ENCODE peak calls at places on chromosomes 1 and 21, in nine cellular contexts. One of them, this sample, is unnamed.

GRCh38 chr1:237867380-237867888 is 23.3 kb downstream of the ZP4 start:
- DNase-seq in T-cell: no peak
- DNase-seq in AG08396: no peak
- DNase-seq in NCI-H1105 treated with DMSO at 0.1 percent for 48 hours: no peak
- DNase-seq in central memory CD4-positive, alpha-beta T cell: no peak
- DNase-seq in CD4-positive, alpha-beta T cell: no peak
- DNase-seq in AG09319: no peak
- DNase-seq in cardiac fibroblast: no peak
- DNase-seq in stimulated activated CD8-positive, alpha-beta memory T cell treated with anti-CD3 and anti-CD28 coated beads, Interleukin-7, amount 100 ng/mL, for 1 hour: no peak
- DNase-seq in this sample: no peak

GRCh38 chr1:28516518-28516956 is 10.7 kb downstream of the RCC1 start:
- DNase-seq in T-cell: no peak
- DNase-seq in AG08396: no peak
- DNase-seq in NCI-H1105 treated with DMSO at 0.1 percent for 48 hours: no peak
- DNase-seq in central memory CD4-positive, alpha-beta T cell: no peak
- DNase-seq in CD4-positive, alpha-beta T cell: no peak
- DNase-seq in AG09319: no peak
- DNase-seq in cardiac fibroblast: peak; percentile 36
- DNase-seq in stimulated activated CD8-positive, alpha-beta memory T cell treated with anti-CD3 and anti-CD28 coated beads, Interleukin-7, amount 100 ng/mL, for 1 hour: no peak
- DNase-seq in this sample: no peak

GRCh38 chr1:23168079-23168461 is 586 bp downstream of the LUZP1 start:
- DNase-seq in T-cell: peak; percentile 25
- DNase-seq in AG08396: no peak
- DNase-seq in NCI-H1105 treated with DMSO at 0.1 percent for 48 hours: no peak
- DNase-seq in central memory CD4-positive, alpha-beta T cell: peak; percentile 22
- DNase-seq in CD4-positive, alpha-beta T cell: no peak
- DNase-seq in AG09319: no peak
- DNase-seq in cardiac fibroblast: peak; percentile 13
- DNase-seq in stimulated activated CD8-positive, alpha-beta memory T cell treated with anti-CD3 and anti-CD28 coated beads, Interleukin-7, amount 100 ng/mL, for 1 hour: no peak
- DNase-seq in this sample: no peak

GRCh38 chr1:204842892-204843291 is 27.8 kb upstream of the NFASC start:
- DNase-seq in T-cell: no peak
- DNase-seq in AG08396: no peak
- DNase-seq in NCI-H1105 treated with DMSO at 0.1 percent for 48 hours: no peak
- DNase-seq in central memory CD4-positive, alpha-beta T cell: no peak
- DNase-seq in CD4-positive, alpha-beta T cell: no peak
- DNase-seq in AG09319: no peak
- DNase-seq in cardiac fibroblast: no peak
- DNase-seq in stimulated activated CD8-positive, alpha-beta memory T cell treated with anti-CD3 and anti-CD28 coated beads, Interleukin-7, amount 100 ng/mL, for 1 hour: no peak
- DNase-seq in this sample: no peak

GRCh38 chr1:245245021-245245667 is 90.4 kb downstream of the KIF26B start:
- DNase-seq in T-cell: no peak
- DNase-seq in AG08396: no peak
- DNase-seq in NCI-H1105 treated with DMSO at 0.1 percent for 48 hours: no peak
- DNase-seq in central memory CD4-positive, alpha-beta T cell: no peak
- DNase-seq in CD4-positive, alpha-beta T cell: no peak
- DNase-seq in AG09319: no peak
- DNase-seq in cardiac fibroblast: no peak
- DNase-seq in stimulated activated CD8-positive, alpha-beta memory T cell treated with anti-CD3 and anti-CD28 coated beads, Interleukin-7, amount 100 ng/mL, for 1 hour: no peak
- DNase-seq in this sample: no peak

GRCh38 chr1:8708259-8708658 is 109.2 kb downstream of the RERE start:
- DNase-seq in T-cell: no peak
- DNase-seq in AG08396: no peak
- DNase-seq in NCI-H1105 treated with DMSO at 0.1 percent for 48 hours: no peak
- DNase-seq in central memory CD4-positive, alpha-beta T cell: no peak
- DNase-seq in CD4-positive, alpha-beta T cell: no peak
- DNase-seq in AG09319: no peak
- DNase-seq in cardiac fibroblast: no peak
- DNase-seq in stimulated activated CD8-positive, alpha-beta memory T cell treated with anti-CD3 and anti-CD28 coated beads, Interleukin-7, amount 100 ng/mL, for 1 hour: no peak
- DNase-seq in this sample: no peak

GRCh38 chr1:3775498-3776230 is 3.1 kb downstream of the SMIM1 start:
- DNase-seq in T-cell: peak; percentile 47
- DNase-seq in AG08396: peak; percentile 88
- DNase-seq in NCI-H1105 treated with DMSO at 0.1 percent for 48 hours: peak; percentile 63
- DNase-seq in central memory CD4-positive, alpha-beta T cell: peak; percentile 36
- DNase-seq in CD4-positive, alpha-beta T cell: peak; percentile 45
- DNase-seq in AG09319: peak; percentile 10
- DNase-seq in cardiac fibroblast: peak; percentile 51
- DNase-seq in stimulated activated CD8-positive, alpha-beta memory T cell treated with anti-CD3 and anti-CD28 coated beads, Interleukin-7, amount 100 ng/mL, for 1 hour: no peak
- DNase-seq in this sample: peak; percentile 87

GRCh38 chr21:38440746-38441145 is 57.5 kb downstream of the ERG start:
- DNase-seq in T-cell: no peak
- DNase-seq in AG08396: peak; percentile 42
- DNase-seq in NCI-H1105 treated with DMSO at 0.1 percent for 48 hours: no peak
- DNase-seq in central memory CD4-positive, alpha-beta T cell: no peak
- DNase-seq in CD4-positive, alpha-beta T cell: no peak
- DNase-seq in AG09319: no peak
- DNase-seq in cardiac fibroblast: peak; percentile 92
- DNase-seq in stimulated activated CD8-positive, alpha-beta memory T cell treated with anti-CD3 and anti-CD28 coated beads, Interleukin-7, amount 100 ng/mL, for 1 hour: no peak
- DNase-seq in this sample: peak; percentile 2

GRCh38 chr1:7085521-7085920 is 300.3 kb downstream of the CAMTA1 start:
- DNase-seq in T-cell: no peak
- DNase-seq in AG08396: no peak
- DNase-seq in NCI-H1105 treated with DMSO at 0.1 percent for 48 hours: no peak
- DNase-seq in central memory CD4-positive, alpha-beta T cell: no peak
- DNase-seq in CD4-positive, alpha-beta T cell: no peak
- DNase-seq in AG09319: no peak
- DNase-seq in cardiac fibroblast: no peak
- DNase-seq in stimulated activated CD8-positive, alpha-beta memory T cell treated with anti-CD3 and anti-CD28 coated beads, Interleukin-7, amount 100 ng/mL, for 1 hour: no peak
- DNase-seq in this sample: no peak

GRCh38 chr1:215594640-215595039 is 27.5 kb downstream of the KCTD3 start:
- DNase-seq in T-cell: no peak
- DNase-seq in AG08396: peak; percentile 11
- DNase-seq in NCI-H1105 treated with DMSO at 0.1 percent for 48 hours: no peak
- DNase-seq in central memory CD4-positive, alpha-beta T cell: no peak
- DNase-seq in CD4-positive, alpha-beta T cell: no peak
- DNase-seq in AG09319: no peak
- DNase-seq in cardiac fibroblast: peak; percentile 22
- DNase-seq in stimulated activated CD8-positive, alpha-beta memory T cell treated with anti-CD3 and anti-CD28 coated beads, Interleukin-7, amount 100 ng/mL, for 1 hour: no peak
- DNase-seq in this sample: no peak

GRCh38 chr1:37958690-37959089 is 11.8 kb upstream of the INPP5B start:
- DNase-seq in T-cell: no peak
- DNase-seq in AG08396: peak; percentile 75
- DNase-seq in NCI-H1105 treated with DMSO at 0.1 percent for 48 hours: no peak
- DNase-seq in central memory CD4-positive, alpha-beta T cell: no peak
- DNase-seq in CD4-positive, alpha-beta T cell: no peak
- DNase-seq in AG09319: peak; percentile 22
- DNase-seq in cardiac fibroblast: peak; percentile 93
- DNase-seq in stimulated activated CD8-positive, alpha-beta memory T cell treated with anti-CD3 and anti-CD28 coated beads, Interleukin-7, amount 100 ng/mL, for 1 hour: no peak
- DNase-seq in this sample: peak; percentile 87

GRCh38 chr1:156106624-156107488 is 7.7 kb upstream of the LMNA start:
- DNase-seq in T-cell: no peak
- DNase-seq in AG08396: no peak
- DNase-seq in NCI-H1105 treated with DMSO at 0.1 percent for 48 hours: no peak
- DNase-seq in central memory CD4-positive, alpha-beta T cell: no peak
- DNase-seq in CD4-positive, alpha-beta T cell: no peak
- DNase-seq in AG09319: no peak
- DNase-seq in cardiac fibroblast: peak; percentile 31
- DNase-seq in stimulated activated CD8-positive, alpha-beta memory T cell treated with anti-CD3 and anti-CD28 coated beads, Interleukin-7, amount 100 ng/mL, for 1 hour: no peak
- DNase-seq in this sample: no peak

GRCh38 chr21:37153935-37154350 is 80.9 kb downstream of the TTC3 start:
- DNase-seq in T-cell: no peak
- DNase-seq in AG08396: no peak
- DNase-seq in NCI-H1105 treated with DMSO at 0.1 percent for 48 hours: no peak
- DNase-seq in central memory CD4-positive, alpha-beta T cell: no peak
- DNase-seq in CD4-positive, alpha-beta T cell: no peak
- DNase-seq in AG09319: no peak
- DNase-seq in cardiac fibroblast: peak; percentile 10
- DNase-seq in stimulated activated CD8-positive, alpha-beta memory T cell treated with anti-CD3 and anti-CD28 coated beads, Interleukin-7, amount 100 ng/mL, for 1 hour: no peak
- DNase-seq in this sample: no peak

GRCh38 chr1:151763990-151764389 is 694 bp upstream of the MRPL9 start:
- DNase-seq in T-cell: no peak
- DNase-seq in AG08396: peak; percentile 28
- DNase-seq in NCI-H1105 treated with DMSO at 0.1 percent for 48 hours: no peak
- DNase-seq in central memory CD4-positive, alpha-beta T cell: no peak
- DNase-seq in CD4-positive, alpha-beta T cell: no peak
- DNase-seq in AG09319: no peak
- DNase-seq in cardiac fibroblast: peak; percentile 18
- DNase-seq in stimulated activated CD8-positive, alpha-beta memory T cell treated with anti-CD3 and anti-CD28 coated beads, Interleukin-7, amount 100 ng/mL, for 1 hour: no peak
- DNase-seq in this sample: no peak

GRCh38 chr1:67748630-67749029 is 63.6 kb downstream of the GADD45A start:
- DNase-seq in T-cell: no peak
- DNase-seq in AG08396: peak; percentile 50
- DNase-seq in NCI-H1105 treated with DMSO at 0.1 percent for 48 hours: no peak
- DNase-seq in central memory CD4-positive, alpha-beta T cell: no peak
- DNase-seq in CD4-positive, alpha-beta T cell: no peak
- DNase-seq in AG09319: peak; percentile 72
- DNase-seq in cardiac fibroblast: peak; percentile 78
- DNase-seq in stimulated activated CD8-positive, alpha-beta memory T cell treated with anti-CD3 and anti-CD28 coated beads, Interleukin-7, amount 100 ng/mL, for 1 hour: no peak
- DNase-seq in this sample: peak; percentile 78

GRCh38 chr21:36535618-36536241 is 55.8 kb upstream of the CLDN14 start:
- DNase-seq in T-cell: no peak
- DNase-seq in AG08396: no peak
- DNase-seq in NCI-H1105 treated with DMSO at 0.1 percent for 48 hours: no peak
- DNase-seq in central memory CD4-positive, alpha-beta T cell: no peak
- DNase-seq in CD4-positive, alpha-beta T cell: no peak
- DNase-seq in AG09319: no peak
- DNase-seq in cardiac fibroblast: no peak
- DNase-seq in stimulated activated CD8-positive, alpha-beta memory T cell treated with anti-CD3 and anti-CD28 coated beads, Interleukin-7, amount 100 ng/mL, for 1 hour: no peak
- DNase-seq in this sample: no peak

GRCh38 chr1:197127513-197127912 is 19.0 kb downstream of the ASPM start:
- DNase-seq in T-cell: no peak
- DNase-seq in AG08396: no peak
- DNase-seq in NCI-H1105 treated with DMSO at 0.1 percent for 48 hours: no peak
- DNase-seq in central memory CD4-positive, alpha-beta T cell: no peak
- DNase-seq in CD4-positive, alpha-beta T cell: no peak
- DNase-seq in AG09319: peak; percentile 34
- DNase-seq in cardiac fibroblast: peak; percentile 51
- DNase-seq in stimulated activated CD8-positive, alpha-beta memory T cell treated with anti-CD3 and anti-CD28 coated beads, Interleukin-7, amount 100 ng/mL, for 1 hour: no peak
- DNase-seq in this sample: no peak

GRCh38 chr1:84689514-84690396 is 506 bp downstream of the SSX2IP start:
- DNase-seq in T-cell: no peak
- DNase-seq in AG08396: peak; percentile 39
- DNase-seq in NCI-H1105 treated with DMSO at 0.1 percent for 48 hours: peak; percentile 91
- DNase-seq in central memory CD4-positive, alpha-beta T cell: no peak
- DNase-seq in CD4-positive, alpha-beta T cell: no peak
- DNase-seq in AG09319: no peak
- DNase-seq in cardiac fibroblast: peak; percentile 44
- DNase-seq in stimulated activated CD8-positive, alpha-beta memory T cell treated with anti-CD3 and anti-CD28 coated beads, Interleukin-7, amount 100 ng/mL, for 1 hour: no peak
- DNase-seq in this sample: peak; percentile 56

GRCh38 chr1:162973381-162973795 is 95.8 kb upstream of the RGS4 start:
- DNase-seq in T-cell: no peak
- DNase-seq in AG08396: peak; percentile 67
- DNase-seq in NCI-H1105 treated with DMSO at 0.1 percent for 48 hours: no peak
- DNase-seq in central memory CD4-positive, alpha-beta T cell: no peak
- DNase-seq in CD4-positive, alpha-beta T cell: no peak
- DNase-seq in AG09319: peak; percentile 69
- DNase-seq in cardiac fibroblast: peak; percentile 94
- DNase-seq in stimulated activated CD8-positive, alpha-beta memory T cell treated with anti-CD3 and anti-CD28 coated beads, Interleukin-7, amount 100 ng/mL, for 1 hour: no peak
- DNase-seq in this sample: no peak

GRCh38 chr21:14358775-14359174 is 24.2 kb downstream of the HSPA13 start:
- DNase-seq in T-cell: no peak
- DNase-seq in AG08396: no peak
- DNase-seq in NCI-H1105 treated with DMSO at 0.1 percent for 48 hours: no peak
- DNase-seq in central memory CD4-positive, alpha-beta T cell: no peak
- DNase-seq in CD4-positive, alpha-beta T cell: no peak
- DNase-seq in AG09319: no peak
- DNase-seq in cardiac fibroblast: peak; percentile 59
- DNase-seq in stimulated activated CD8-positive, alpha-beta memory T cell treated with anti-CD3 and anti-CD28 coated beads, Interleukin-7, amount 100 ng/mL, for 1 hour: no peak
- DNase-seq in this sample: no peak

This sample was measured in ACHN.